ENCODE peak calls at places on chromosomes 13 and 19, in eight cellular contexts. One of them, this sample, is unnamed.
A peak's percentile ranks its signal among the peaks of the same experiment; 100 is the strongest.

GRCh38 chr13:93244918-93245280 is 18.3 kb downstream of the GPC6 start:
- DNase-seq in hepatocyte: no peak
- DNase-seq in HepG2: no peak
- DNase-seq in fibroblast of lung: no peak
- DNase-seq in GM12878: no peak
- DNase-seq in GM23248: peak; percentile 89
- DNase-seq in HCT116: no peak
- DNase-seq in PC-3: no peak
- DNase-seq in this sample: peak; percentile 75

GRCh38 chr13:28489975-28490550 is 4.9 kb downstream of the FLT1 start:
- DNase-seq in GM23248: no peak
- DNase-seq in HCT116: no peak
- DNase-seq in hepatocyte: no peak
- DNase-seq in GM12878: no peak
- DNase-seq in HepG2: no peak
- DNase-seq in PC-3: no peak
- DNase-seq in fibroblast of lung: no peak
- DNase-seq in this sample: no peak

GRCh38 chr13:54949735-54950134 is 1921.1 kb downstream of the OLFM4 start:
- DNase-seq in GM12878: no peak
- DNase-seq in GM23248: no peak
- DNase-seq in fibroblast of lung: no peak
- DNase-seq in HCT116: no peak
- DNase-seq in hepatocyte: no peak
- DNase-seq in HepG2: no peak
- DNase-seq in PC-3: no peak
- DNase-seq in this sample: no peak

GRCh38 chr19:5343848-5344247 is 3.2 kb upstream of the PTPRS start:
- DNase-seq in GM12878: no peak
- DNase-seq in fibroblast of lung: peak; percentile 17
- DNase-seq in HepG2: peak; percentile 85
- DNase-seq in GM23248: peak; percentile 58
- DNase-seq in HCT116: no peak
- DNase-seq in PC-3: no peak
- DNase-seq in hepatocyte: no peak
- DNase-seq in this sample: no peak

GRCh38 chr19:2798158-2798685 is 12.9 kb downstream of the THOP1 start:
- DNase-seq in PC-3: no peak
- DNase-seq in GM12878: no peak
- DNase-seq in hepatocyte: no peak
- DNase-seq in GM23248: no peak
- DNase-seq in HepG2: no peak
- DNase-seq in fibroblast of lung: no peak
- DNase-seq in HCT116: no peak
- DNase-seq in this sample: no peak

GRCh38 chr13:112172641-112173171 is 105.8 kb downstream of the SOX1 start:
- DNase-seq in GM23248: no peak
- DNase-seq in hepatocyte: no peak
- DNase-seq in PC-3: no peak
- DNase-seq in HepG2: no peak
- DNase-seq in GM12878: no peak
- DNase-seq in HCT116: no peak
- DNase-seq in fibroblast of lung: no peak
- DNase-seq in this sample: no peak

GRCh38 chr13:108478179-108478578 is 151.2 kb upstream of the MYO16 start:
- DNase-seq in GM12878: no peak
- DNase-seq in HCT116: no peak
- DNase-seq in hepatocyte: no peak
- DNase-seq in fibroblast of lung: no peak
- DNase-seq in GM23248: no peak
- DNase-seq in HepG2: no peak
- DNase-seq in PC-3: no peak
- DNase-seq in this sample: no peak

GRCh38 chr13:26502826-26503225 is 54.7 kb upstream of the WASF3 start:
- DNase-seq in fibroblast of lung: peak; percentile 68
- DNase-seq in hepatocyte: peak; percentile 52
- DNase-seq in GM12878: no peak
- DNase-seq in PC-3: peak; percentile 10
- DNase-seq in GM23248: peak; percentile 99
- DNase-seq in HCT116: no peak
- DNase-seq in HepG2: no peak
- DNase-seq in this sample: peak; percentile 72

GRCh38 chr19:2171349-2172145 is 7.8 kb downstream of the DOT1L start:
- DNase-seq in GM23248: no peak
- DNase-seq in HepG2: peak; percentile 76
- DNase-seq in GM12878: peak; percentile 90
- DNase-seq in PC-3: no peak
- DNase-seq in hepatocyte: peak; percentile 72
- DNase-seq in HCT116: no peak
- DNase-seq in fibroblast of lung: peak; percentile 55
- DNase-seq in this sample: no peak

GRCh38 chr13:98471895-98472294 is 105.0 kb downstream of the STK24 start:
- DNase-seq in hepatocyte: no peak
- DNase-seq in fibroblast of lung: no peak
- DNase-seq in PC-3: no peak
- DNase-seq in HCT116: no peak
- DNase-seq in HepG2: no peak
- DNase-seq in GM12878: no peak
- DNase-seq in GM23248: no peak
- DNase-seq in this sample: no peak

GRCh38 chr13:37476874-37477273 is 121.7 kb downstream of the POSTN start:
- DNase-seq in fibroblast of lung: peak; percentile 33
- DNase-seq in hepatocyte: no peak
- DNase-seq in GM23248: peak; percentile 77
- DNase-seq in PC-3: no peak
- DNase-seq in GM12878: no peak
- DNase-seq in HCT116: no peak
- DNase-seq in HepG2: no peak
- DNase-seq in this sample: peak; percentile 43

GRCh38 chr13:59064042-59064441 is 1099.7 kb downstream of the DIAPH3 start:
- DNase-seq in GM23248: no peak
- DNase-seq in HCT116: no peak
- DNase-seq in fibroblast of lung: no peak
- DNase-seq in PC-3: no peak
- DNase-seq in hepatocyte: no peak
- DNase-seq in GM12878: no peak
- DNase-seq in HepG2: no peak
- DNase-seq in this sample: no peak

GRCh38 chr19:49875177-49875576 is 2.0 kb downstream of the AKT1S1 start:
- DNase-seq in HCT116: no peak
- DNase-seq in hepatocyte: no peak
- DNase-seq in GM23248: no peak
- DNase-seq in fibroblast of lung: no peak
- DNase-seq in HepG2: no peak
- DNase-seq in PC-3: no peak
- DNase-seq in GM12878: no peak
- DNase-seq in this sample: no peak

GRCh38 chr19:18194554-18195238 is 1.7 kb downstream of the MPV17L2 start:
- DNase-seq in HepG2: no peak
- DNase-seq in hepatocyte: no peak
- DNase-seq in fibroblast of lung: peak; percentile 42
- DNase-seq in GM23248: peak; percentile 60
- DNase-seq in HCT116: no peak
- DNase-seq in GM12878: no peak
- DNase-seq in PC-3: peak; percentile 33
- DNase-seq in this sample: no peak

DNA sequence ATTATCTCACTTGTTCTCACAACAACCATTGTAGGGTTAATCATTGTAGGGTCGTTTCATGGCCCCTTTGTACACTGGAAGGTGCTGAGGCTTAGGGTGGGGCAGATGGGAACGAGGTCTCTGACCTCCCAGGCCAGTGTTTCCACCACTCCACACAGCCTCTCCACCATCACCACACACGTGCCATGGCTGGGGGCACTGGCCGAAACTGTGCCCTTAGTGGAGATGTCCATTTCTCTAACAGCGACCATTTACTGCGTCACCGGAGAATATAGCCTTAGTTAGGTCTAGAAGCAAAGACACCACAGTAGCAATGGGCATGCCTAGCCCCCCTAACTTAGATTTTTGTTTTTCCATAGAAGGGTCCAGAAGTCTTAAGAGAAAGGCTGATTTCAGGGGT is 36.5 kb downstream of the COL4A1 start:
- DNase-seq in PC-3: no peak
- DNase-seq in fibroblast of lung: no peak
- DNase-seq in HCT116: no peak
- DNase-seq in GM23248: no peak
- DNase-seq in GM12878: no peak
- DNase-seq in hepatocyte: no peak
- DNase-seq in HepG2: no peak
- DNase-seq in this sample: no peak
- H3K9me3 ChIP-seq in PC-3: no peaks in the 10 kb centered on the region
- H3K9me3 ChIP-seq in fibroblast of lung: no peaks in the 10 kb centered on the region
- H3K9me3 ChIP-seq in HCT116: no peaks in the 10 kb centered on the region
- H3K9me3 ChIP-seq in GM23248: no peaks in the 10 kb centered on the region
- H3K9me3 ChIP-seq in GM12878: no peaks in the 10 kb centered on the region
- H3K9me3 ChIP-seq in hepatocyte: no peaks in the 10 kb centered on the region
- H3K9me3 ChIP-seq in HepG2: no peaks in the 10 kb centered on the region
- H3K9me3 ChIP-seq in this sample: no peaks in the 10 kb centered on the region

GRCh38 chr19:47854459-47854858 is 4.6 kb upstream of the TPRX2 start:
- DNase-seq in fibroblast of lung: no peak
- DNase-seq in GM12878: no peak
- DNase-seq in GM23248: no peak
- DNase-seq in PC-3: no peak
- DNase-seq in hepatocyte: no peak
- DNase-seq in HepG2: no peak
- DNase-seq in HCT116: no peak
- DNase-seq in this sample: no peak

GRCh38 chr19:47853003-47853402 is 6.0 kb upstream of the TPRX2 start:
- DNase-seq in PC-3: no peak
- DNase-seq in HepG2: no peak
- DNase-seq in fibroblast of lung: no peak
- DNase-seq in GM12878: no peak
- DNase-seq in HCT116: no peak
- DNase-seq in GM23248: no peak
- DNase-seq in hepatocyte: no peak
- DNase-seq in this sample: no peak

GRCh38 chr19:47848425-47848824 is 10.6 kb upstream of the TPRX2 start:
- DNase-seq in HepG2: no peak
- DNase-seq in hepatocyte: no peak
- DNase-seq in PC-3: no peak
- DNase-seq in GM12878: no peak
- DNase-seq in HCT116: no peak
- DNase-seq in GM23248: no peak
- DNase-seq in fibroblast of lung: no peak
- DNase-seq in this sample: no peak

DNA sequence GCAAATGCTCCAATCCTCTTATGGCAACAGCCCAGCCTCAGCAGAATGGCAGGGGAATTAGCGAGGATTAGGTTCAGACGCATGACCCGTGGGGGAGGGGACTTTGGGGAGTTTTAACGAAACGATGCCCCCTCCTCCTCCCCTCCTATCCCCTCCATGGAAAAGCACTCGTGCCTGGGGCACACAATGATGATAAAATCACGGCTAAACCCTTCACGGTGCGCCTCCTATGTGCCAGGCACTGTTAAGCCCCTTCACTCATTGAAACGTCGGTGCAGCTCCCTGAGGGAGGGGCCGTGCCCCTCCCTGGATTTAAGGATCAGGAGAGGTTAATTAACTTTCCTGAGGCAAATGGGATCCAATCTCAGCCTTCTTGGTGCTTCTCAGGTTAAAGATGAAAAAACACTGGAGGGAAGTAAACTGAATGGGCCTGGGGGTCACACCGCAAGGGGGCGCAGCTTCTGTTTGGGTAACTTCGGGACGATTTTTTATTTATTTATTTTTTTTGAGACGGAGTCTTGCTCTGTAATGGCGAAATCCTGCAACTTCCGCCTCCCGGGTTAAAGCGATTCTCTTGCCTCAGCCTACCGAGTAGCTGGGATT is 10.1 kb upstream of the TPRX2 start:
- DNase-seq in GM23248: peak; percentile 39
- DNase-seq in fibroblast of lung: peak; percentile 3
- DNase-seq in HepG2: peak; percentile 15
- DNase-seq in GM12878: no peak
- DNase-seq in hepatocyte: peak; percentile 51
- DNase-seq in PC-3: no peak
- DNase-seq in HCT116: peak; percentile 57
- DNase-seq in this sample: no peak
- TF ChIP-seq EZH2 in GM23248: peak; percentile 40
- TF ChIP-seq EZH2 in fibroblast of lung: no peak
- TF ChIP-seq EZH2 in HepG2: no peak
- TF ChIP-seq EZH2 in GM12878: no peak
- TF ChIP-seq EZH2 in hepatocyte: no peak
- TF ChIP-seq EZH2 in PC-3: no peak
- TF ChIP-seq EZH2 in HCT116: no peak
- TF ChIP-seq EZH2 in this sample: no peak

GRCh38 chr19:31478241-31478640 is 129.0 kb upstream of the TSHZ3 start:
- DNase-seq in GM23248: no peak
- DNase-seq in GM12878: no peak
- DNase-seq in HepG2: no peak
- DNase-seq in PC-3: no peak
- DNase-seq in fibroblast of lung: no peak
- DNase-seq in HCT116: no peak
- DNase-seq in hepatocyte: no peak
- DNase-seq in this sample: no peak

GRCh38 chr19:31483226-31483857 is 134.1 kb upstream of the TSHZ3 start:
- DNase-seq in GM23248: no peak
- DNase-seq in HepG2: no peak
- DNase-seq in HCT116: no peak
- DNase-seq in GM12878: no peak
- DNase-seq in hepatocyte: no peak
- DNase-seq in PC-3: no peak
- DNase-seq in fibroblast of lung: no peak
- DNase-seq in this sample: no peak
- H3K9me3 ChIP-seq in GM23248: no peaks in the 10 kb centered on the region
- H3K9me3 ChIP-seq in HepG2: peaks cover 84% of the 10 kb centered on the region
- H3K9me3 ChIP-seq in HCT116: peaks cover 26% of the 10 kb centered on the region
- H3K9me3 ChIP-seq in GM12878: no peaks in the 10 kb centered on the region
- H3K9me3 ChIP-seq in hepatocyte: no peaks in the 10 kb centered on the region
- H3K9me3 ChIP-seq in PC-3: no peaks in the 10 kb centered on the region
- H3K9me3 ChIP-seq in fibroblast of lung: no peaks in the 10 kb centered on the region
- H3K9me3 ChIP-seq in this sample: no peaks in the 10 kb centered on the region

GRCh38 chr13:78602561-78603239 is 652 bp downstream of the POU4F1 start:
- DNase-seq in hepatocyte: no peak
- DNase-seq in GM12878: no peak
- DNase-seq in HCT116: no peak
- DNase-seq in HepG2: no peak
- DNase-seq in PC-3: no peak
- DNase-seq in GM23248: no peak
- DNase-seq in fibroblast of lung: peak; percentile 14
- DNase-seq in this sample: no peak

GRCh38 chr13:78603240-78603947 is at the start of gene POU4F1:
- DNase-seq in GM23248: no peak
- DNase-seq in fibroblast of lung: peak; percentile 26
- DNase-seq in hepatocyte: peak; percentile 85
- DNase-seq in HCT116: no peak
- DNase-seq in HepG2: peak; percentile 72
- DNase-seq in PC-3: no peak
- DNase-seq in GM12878: peak; percentile 19
- DNase-seq in this sample: peak; percentile 47

GRCh38 chr13:78607409-78608253 is 4.3 kb upstream of the POU4F1 start:
- DNase-seq in GM12878: no peak
- DNase-seq in HCT116: no peak
- DNase-seq in PC-3: no peak
- DNase-seq in fibroblast of lung: peak; percentile 1
- DNase-seq in GM23248: no peak
- DNase-seq in hepatocyte: no peak
- DNase-seq in HepG2: no peak
- DNase-seq in this sample: no peak

GRCh38 chr13:78606471-78607408 is 3.4 kb upstream of the POU4F1 start:
- DNase-seq in hepatocyte: no peak
- DNase-seq in GM12878: no peak
- DNase-seq in HCT116: no peak
- DNase-seq in GM23248: no peak
- DNase-seq in fibroblast of lung: no peak
- DNase-seq in PC-3: no peak
- DNase-seq in HepG2: no peak
- DNase-seq in this sample: no peak

GRCh38 chr13:78604782-78605611 is 1.6 kb upstream of the POU4F1 start:
- DNase-seq in HepG2: peak; percentile 50
- DNase-seq in HCT116: no peak
- DNase-seq in GM23248: peak; percentile 52
- DNase-seq in fibroblast of lung: no peak
- DNase-seq in PC-3: no peak
- DNase-seq in GM12878: no peak
- DNase-seq in hepatocyte: no peak
- DNase-seq in this sample: peak; percentile 36
- TF ChIP-seq EZH2 in HepG2: no peak
- TF ChIP-seq EZH2 in HCT116: no peak
- TF ChIP-seq EZH2 in GM23248: no peak
- TF ChIP-seq EZH2 in fibroblast of lung: no peak
- TF ChIP-seq EZH2 in PC-3: no peak
- TF ChIP-seq EZH2 in GM12878: no peak
- TF ChIP-seq EZH2 in hepatocyte: peak; percentile 30
- TF ChIP-seq EZH2 in this sample: no peak

This sample was measured in mammary epithelial cell.